ENCODE peak calls at places on chromosomes 12 and 14, in four cellular contexts. O, N, F and U are unnamed samples.

GRCh38 chr12:93780115-93780641 is 103.0 kb downstream of the CRADD start:
- DNase-seq in O (peak; percentile 51), N (no peak), F (peak; percentile 62), U (no peak)

GRCh38 chr14:95502381-95502950 is 14.0 kb downstream of the SYNE3 start:
- DNase-seq in O (no peak), N (no peak), F (no peak), U (no peak)

GRCh38 chr14:33774866-33775519 is 175.9 kb downstream of the EGLN3 start:
- DNase-seq in O (no peak), N (no peak), F (peak; percentile 39), U (no peak)

GRCh38 chr12:52151859-52152783 is 39.7 kb downstream of the KRT80 start:
- DNase-seq in O (peak; percentile 58), N (peak; percentile 48), F (peak; percentile 54), U (no peak)

GRCh38 chr12:32680787-32681186 is 1.7 kb downstream of the DNM1L start:
- DNase-seq in O (no peak), N (no peak), F (no peak), U (no peak)

GRCh38 chr14:93706360-93706955 is 81.8 kb downstream of the PRIMA1 start:
- DNase-seq in O (no peak), N (no peak), F (no peak), U (no peak)

GRCh38 chr14:102590667-102591099 is 1.8 kb upstream of the RCOR1 start:
- DNase-seq in O (peak; percentile 46), N (no peak), F (peak; percentile 64), U (no peak)

GRCh38 chr12:52005903-52006703 is 643 bp upstream of the TAMALIN start:
- DNase-seq in O (no peak), N (no peak), F (no peak), U (peak; percentile 33)

GRCh38 chr14:72476657-72477499 is 417.0 kb downstream of the DPF3 start:
- DNase-seq in O (peak; percentile 15), N (peak; percentile 13), F (peak; percentile 49), U (no peak)

GRCh38 chr12:106353178-106353577 is 4.4 kb upstream of the POLR3B start:
- DNase-seq in O (no peak), N (no peak), F (no peak), U (no peak)

GRCh38 chr12:96212456-96213375 is 18.5 kb downstream of the ELK3 start:
- DNase-seq in O (no peak), N (no peak), F (no peak), U (no peak)

GRCh38 chr12:115335594-115335993 is 651.6 kb upstream of the TBX3 start:
- DNase-seq in O (no peak), N (no peak), F (no peak), U (no peak)

GRCh38 chr12:124620606-124621295 is 53.3 kb upstream of the NCOR2 start:
- DNase-seq in O (no peak), N (no peak), F (peak; percentile 90), U (no peak)

GRCh38 chr14:96676161-96676560 is 121.0 kb upstream of the VRK1 start:
- DNase-seq in O (peak; percentile 25), N (no peak), F (peak; percentile 51), U (no peak)